ENCODE peak calls at places on chromosomes 3 and 15, in nine cellular contexts. D is transverse colon, I is esophagus muscularis mucosa, G is H1, N is SK-N-SH, M is A549, U is tibial nerve, H is ovary, W is upper lobe of left lung. C is an unnamed sample.

GRCh38 chr15:80031841-80032240 is 27.6 kb upstream of the ZFAND6 start:
- DNase-seq in D (peak), I (no peak), G (no peak), N (no peak), M (no peak), U (no peak), H (no peak), W (no peak), C (no peak)

GRCh38 chr15:101647251-101647650 is 4.9 kb downstream of the TM2D3 start:
- DNase-seq in D (no peak), I (no peak), G (no peak), N (peak), M (peak), U (no peak), H (no peak), W (no peak), C (no peak)

GRCh38 chr15:59194639-59195325 is 11.9 kb upstream of the LDHAL6B start:
- DNase-seq in D (no peak), I (no peak), G (no peak), N (no peak), M (no peak), U (no peak), H (no peak), W (no peak), C (no peak)

GRCh38 chr3:32118215-32118614 is 11.8 kb downstream of the GPD1L start:
- DNase-seq in D (no peak), I (no peak), G (no peak), N (no peak), M (no peak), U (no peak), H (no peak), W (no peak), C (no peak)

GRCh38 chr3:16079519-16079918 is 95.0 kb upstream of the GALNT15 start:
- DNase-seq in D (no peak), I (no peak), G (no peak), N (no peak), M (no peak), U (no peak), H (no peak), W (no peak), C (no peak)

GRCh38 chr15:74845208-74845568 is 2.2 kb upstream of the ULK3 start:
- DNase-seq in D (no peak), I (no peak), G (no peak), N (no peak), M (no peak), U (no peak), H (no peak), W (no peak), C (no peak)

GRCh38 chr3:150830094-150830681 is 67.2 kb upstream of the SIAH2 start:
- DNase-seq in D (no peak), I (peak), G (no peak), N (peak), M (peak), U (no peak), H (no peak), W (no peak), C (no peak)

GRCh38 chr3:67957268-67957667 is 302.9 kb upstream of the SUCLG2 start:
- DNase-seq in D (no peak), I (no peak), G (no peak), N (no peak), M (no peak), U (no peak), H (no peak), W (no peak), C (no peak)

GRCh38 chr3:81758275-81758674 is 3.2 kb downstream of the GBE1 start:
- DNase-seq in D (no peak), I (no peak), G (no peak), N (no peak), M (no peak), U (no peak), H (no peak), W (no peak), C (no peak)

GRCh38 chr3:115062009-115062408 is 85.1 kb downstream of the ZBTB20 start:
- DNase-seq in D (no peak), I (no peak), G (no peak), N (no peak), M (no peak), U (no peak), H (no peak), W (no peak), C (no peak)

GRCh38 chr15:101724675-101725005 is 367 bp upstream of the TARS3 start:
- DNase-seq in D (no peak), I (no peak), G (no peak), N (no peak), M (no peak), U (no peak), H (no peak), W (no peak), C (no peak)

GRCh38 chr3:10816019-10816862 is at the start of gene SLC6A11:
- DNase-seq in D (no peak), I (no peak), G (peak), N (peak), M (no peak), U (no peak), H (no peak), W (peak), C (no peak)

GRCh38 chr3:68878322-68878721 is 54.0 kb downstream of the TAFA4 start:
- DNase-seq in D (no peak), I (no peak), G (no peak), N (peak), M (peak), U (no peak), H (no peak), W (no peak), C (no peak)

GRCh38 chr3:162489853-162490252 is 993.2 kb downstream of the OTOL1 start:
- DNase-seq in D (no peak), I (no peak), G (no peak), N (no peak), M (no peak), U (no peak), H (no peak), W (no peak), C (no peak)

GRCh38 chr3:5791558-5791957 is 604.1 kb downstream of the EDEM1 start:
- DNase-seq in D (no peak), I (no peak), G (no peak), N (no peak), M (peak), U (no peak), H (no peak), W (no peak), C (no peak)

DNA sequence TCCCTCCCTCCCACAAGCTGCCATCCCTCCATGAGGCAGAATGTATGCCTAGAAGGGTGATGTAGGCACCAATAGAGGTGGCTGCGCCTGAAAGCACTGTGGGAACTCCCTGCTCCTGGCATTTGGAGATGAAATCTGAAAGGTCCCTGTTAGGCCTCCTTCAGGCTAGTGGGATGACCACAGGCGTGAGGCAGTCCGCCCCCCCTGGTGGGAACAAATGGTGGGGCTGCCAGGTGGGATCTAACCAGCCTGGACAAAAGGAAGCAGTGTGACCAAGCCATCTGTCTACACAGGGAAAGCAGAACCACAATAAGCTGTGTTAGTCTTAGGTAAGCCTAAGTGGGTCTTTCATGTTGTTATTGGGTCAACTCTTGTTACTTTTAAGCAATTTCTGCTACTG is 25.3 kb downstream of the IL5RA start:
- DNase-seq in D (no peak), I (no peak), G (no peak), N (no peak), M (no peak), U (no peak), H (no peak), W (no peak), C (no peak)
- TF ChIP-seq CTCF in D (no peak), I (no peak), G (no peak), N (no peak), M (no peak), U (no peak), H (no peak), W (no peak), C (no peak)

DNA sequence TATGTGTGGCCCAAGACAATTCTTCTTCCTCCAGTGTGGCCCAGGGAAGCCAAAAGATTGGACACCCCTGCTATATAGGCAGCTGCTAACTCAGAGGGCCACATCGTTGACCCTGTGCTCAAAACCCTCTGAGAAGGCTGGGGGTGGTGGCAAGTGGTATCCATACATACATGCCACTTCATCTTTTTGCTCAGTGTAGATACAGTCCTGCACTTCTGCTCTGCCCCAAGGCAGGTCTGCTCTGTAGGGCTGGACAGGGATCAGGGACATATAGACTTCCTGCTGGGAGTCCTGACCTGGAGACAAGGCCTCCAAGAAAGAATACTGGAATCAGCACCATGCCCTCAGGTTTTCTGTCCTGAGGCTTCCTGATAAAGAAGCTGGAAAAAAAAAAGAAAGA is 4.5 kb upstream of the HCN4 start:
- DNase-seq in D (no peak), I (no peak), G (no peak), N (no peak), M (no peak), U (no peak), H (no peak), W (no peak), C (no peak)
- TF ChIP-seq EP300 in D (no peak), I (no peak), G (no peak), N (no peak), M (no peak), U (no peak), H (no peak), W (no peak), C (no peak)

GRCh38 chr3:120202363-120202762 is 82.7 kb downstream of the GPR156 start:
- DNase-seq in D (no peak), I (no peak), G (no peak), N (no peak), M (no peak), U (no peak), H (no peak), W (no peak), C (no peak)

GRCh38 chr3:120196812-120197211 is 88.2 kb downstream of the GPR156 start:
- DNase-seq in D (no peak), I (no peak), G (no peak), N (no peak), M (no peak), U (no peak), H (no peak), W (no peak), C (no peak)

GRCh38 chr3:120196333-120196732 is 88.7 kb downstream of the GPR156 start:
- DNase-seq in D (no peak), I (no peak), G (no peak), N (no peak), M (no peak), U (no peak), H (no peak), W (no peak), C (no peak)

GRCh38 chr3:120200836-120201235 is 84.2 kb downstream of the GPR156 start:
- DNase-seq in D (no peak), I (no peak), G (no peak), N (no peak), M (no peak), U (no peak), H (no peak), W (no peak), C (no peak)

GRCh38 chr3:120198305-120198878 is 86.6 kb downstream of the GPR156 start:
- DNase-seq in D (no peak), I (no peak), G (no peak), N (no peak), M (peak), U (no peak), H (no peak), W (no peak), C (no peak)
- TF ChIP-seq CTCF in D (peak), I (peak), G (no peak), N (peak), M (peak), U (no peak), H (no peak), W (no peak), C (no peak)

GRCh38 chr3:44954962-44955361 is 21.0 kb downstream of the ZDHHC3 start:
- DNase-seq in D (no peak), I (no peak), G (no peak), N (no peak), M (no peak), U (no peak), H (no peak), W (no peak), C (no peak)
- TF ChIP-seq EP300 in D (no peak), I (no peak), G (no peak), N (no peak), M (no peak), U (no peak), H (no peak), W (no peak), C (no peak)